ENCODE peak calls at places on chromosomes 16 and 17, in four cellular contexts. X is HCT116, E is H1, M is SK-N-SH. T is an unnamed sample.

GRCh38 chr16:12677472-12677871 is 126.2 kb downstream of the CPPED1 start:
- DNase-seq in X (no peak), E (no peak), M (no peak), T (no peak)

GRCh38 chr16:24054649-24055560 is 201.2 kb upstream of the CACNG3 start:
- DNase-seq in X (no peak), E (no peak), M (no peak), T (no peak)

GRCh38 chr17:6799738-6800137 is 23.7 kb downstream of the FBXO39 start:
- DNase-seq in X (no peak), E (no peak), M (no peak), T (no peak)

GRCh38 chr17:41975099-41976083 is 8.8 kb downstream of the CNP start:
- DNase-seq in X (no peak), E (no peak), M (no peak), T (no peak)

GRCh38 chr16:17497648-17498047 is 26.9 kb upstream of the XYLT1 start:
- DNase-seq in X (no peak), E (no peak), M (no peak), T (no peak)

GRCh38 chr16:49023095-49023494 is 258.5 kb downstream of the CBLN1 start:
- DNase-seq in X (peak; percentile 36), E (no peak), M (no peak), T (no peak)

GRCh38 chr16:8936421-8936820 is 27.3 kb downstream of the USP7 start:
- DNase-seq in X (peak; percentile 16), E (peak; percentile 39), M (peak; percentile 68), T (peak; percentile 70)

GRCh38 chr17:4448197-4448980 is 14.6 kb downstream of the SPNS3 start:
- DNase-seq in X (no peak), E (no peak), M (no peak), T (no peak)

GRCh38 chr17:39208893-39209292 is 8.8 kb downstream of the RPL19 start:
- DNase-seq in X (no peak), E (no peak), M (no peak), T (no peak)

GRCh38 chr17:79899584-79899983 is 60.3 kb upstream of the CBX4 start:
- DNase-seq in X (no peak), E (no peak), M (no peak), T (no peak)

GRCh38 chr17:334974-335481 is 17.6 kb downstream of the RPH3AL start:
- DNase-seq in X (no peak), E (no peak), M (no peak), T (no peak)

GRCh38 chr17:30942311-30943079 is 20.8 kb downstream of the ADAP2 start:
- DNase-seq in X (no peak), E (no peak), M (no peak), T (no peak)

GRCh38 chr17:56653877-56654276 is 60.4 kb downstream of the NOG start:
- DNase-seq in X (peak; percentile 63), E (no peak), M (peak; percentile 32), T (peak; percentile 38)

GRCh38 chr17:4220655-4221054 is 43.1 kb downstream of the ANKFY1 start:
- DNase-seq in X (no peak), E (no peak), M (no peak), T (no peak)

GRCh38 chr17:20896153-20896649 is 146.6 kb downstream of the USP22 start:
- DNase-seq in X (no peak), E (no peak), M (no peak), T (no peak)

GRCh38 chr17:42804918-42805367 is 6.3 kb downstream of the CNTD1 start:
- DNase-seq in X (no peak), E (no peak), M (no peak), T (peak; percentile 86)

GRCh38 chr16:69089091-69089912 is 16.2 kb upstream of the HAS3 start:
- DNase-seq in X (no peak), E (no peak), M (peak; percentile 64), T (peak; percentile 72)

GRCh38 chr17:21240375-21241055 is 12.7 kb downstream of the NATD1 start:
- DNase-seq in X (no peak), E (no peak), M (no peak), T (no peak)

GRCh38 chr17:39196820-39197331 is 593 bp downstream of the CACNB1 start:
- DNase-seq in X (no peak), E (no peak), M (peak; percentile 89), T (no peak)

GRCh38 chr17:46008591-46008990 is 9.5 kb downstream of the STH start:
- DNase-seq in X (no peak), E (no peak), M (no peak), T (no peak)

GRCh38 chr16:2364638-2365210 is 24.2 kb upstream of the ABCA3 start:
- DNase-seq in X (no peak), E (no peak), M (peak; percentile 63), T (no peak)

GRCh38 chr16:22161999-22162657 is at the start of gene SDR42E2:
- DNase-seq in X (no peak), E (peak; percentile 19), M (peak; percentile 83), T (no peak)

GRCh38 chr17:62627904-62628603 is 584 bp downstream of the MRC2 start:
- DNase-seq in X (no peak), E (no peak), M (peak; percentile 91), T (no peak)

GRCh38 chr17:76145231-76146052 is 4.4 kb upstream of the FOXJ1 start:
- DNase-seq in X (no peak), E (no peak), M (no peak), T (no peak)

GRCh38 chr17:13337171-13337570 is 264.6 kb downstream of the HS3ST3A1 start:
- DNase-seq in X (no peak), E (no peak), M (no peak), T (no peak)

GRCh38 chr16:30131869-30132475 is 9.0 kb upstream of the MAPK3 start:
- DNase-seq in X (no peak), E (no peak), M (no peak), T (no peak)

GRCh38 chr17:28878981-28879380 is 18.6 kb downstream of the FLOT2 start:
- DNase-seq in X (peak; percentile 67), E (peak; percentile 67), M (peak; percentile 52), T (peak; percentile 57)

GRCh38 chr16:16143038-16143763 is 80.1 kb downstream of the ABCC6 start:
- DNase-seq in X (no peak), E (no peak), M (no peak), T (peak; percentile 65)

GRCh38 chr17:7720125-7720524 is 2.6 kb downstream of the DNAH2 start:
- DNase-seq in X (no peak), E (no peak), M (no peak), T (no peak)

GRCh38 chr17:6028294-6028693 is 41.9 kb upstream of the WSCD1 start:
- DNase-seq in X (no peak), E (no peak), M (no peak), T (no peak)

GRCh38 chr16:4859900-4860255 is 12.6 kb downstream of the UBN1 start:
- DNase-seq in X (no peak), E (no peak), M (no peak), T (no peak)

GRCh38 chr16:81889896-81890634 is 111.0 kb downstream of the PLCG2 start:
- DNase-seq in X (peak; percentile 64), E (peak; percentile 25), M (peak; percentile 70), T (peak; percentile 70)

GRCh38 chr16:29990033-29990432 is 5.4 kb downstream of the HIRIP3 start:
- DNase-seq in X (no peak), E (no peak), M (no peak), T (no peak)

GRCh38 chr17:76414334-76415295 is 30.2 kb downstream of the SPHK1 start:
- DNase-seq in X (no peak), E (no peak), M (peak; percentile 94), T (no peak)

GRCh38 chr16:11093578-11094074 is 149.3 kb downstream of the CLEC16A start:
- DNase-seq in X (no peak), E (no peak), M (no peak), T (no peak)

GRCh38 chr16:30335598-30336474 is 19.3 kb downstream of the CD2BP2 start:
- DNase-seq in X (no peak), E (no peak), M (no peak), T (peak; percentile 96)

GRCh38 chr16:12391974-12392373 is 411.7 kb downstream of the CPPED1 start:
- DNase-seq in X (no peak), E (no peak), M (no peak), T (no peak)

GRCh38 chr16:87541004-87541881 is 48.4 kb upstream of the ZCCHC14 start:
- DNase-seq in X (no peak), E (no peak), M (peak; percentile 51), T (no peak)
- H3K4me3 ChIP-seq in X (no peak overlapping the region), E (no peak overlapping the region), M (no peak overlapping the region), T (no peak overlapping the region)

GRCh38 chr17:1658100-1658499 is 8.4 kb upstream of the RILP start:
- DNase-seq in X (no peak), E (no peak), M (no peak), T (no peak)
- TF ChIP-seq CTCF in X (no peak), E (no peak), M (no peak), T (no peak)

GRCh38 chr16:57530531-57531252 is 5.7 kb downstream of the CCDC102A start:
- DNase-seq in X (no peak), E (no peak), M (peak; percentile 10), T (no peak)

GRCh38 chr16:57531253-57531575 is 5.2 kb downstream of the CCDC102A start:
- DNase-seq in X (no peak), E (no peak), M (peak; percentile 5), T (no peak)

GRCh38 chr16:57528499-57529323 is 7.7 kb downstream of the CCDC102A start:
- DNase-seq in X (no peak), E (no peak), M (peak; percentile 29), T (no peak)

GRCh38 chr16:57529324-57530103 is 6.9 kb downstream of the CCDC102A start:
- DNase-seq in X (no peak), E (no peak), M (peak; percentile 14), T (no peak)

DNA sequence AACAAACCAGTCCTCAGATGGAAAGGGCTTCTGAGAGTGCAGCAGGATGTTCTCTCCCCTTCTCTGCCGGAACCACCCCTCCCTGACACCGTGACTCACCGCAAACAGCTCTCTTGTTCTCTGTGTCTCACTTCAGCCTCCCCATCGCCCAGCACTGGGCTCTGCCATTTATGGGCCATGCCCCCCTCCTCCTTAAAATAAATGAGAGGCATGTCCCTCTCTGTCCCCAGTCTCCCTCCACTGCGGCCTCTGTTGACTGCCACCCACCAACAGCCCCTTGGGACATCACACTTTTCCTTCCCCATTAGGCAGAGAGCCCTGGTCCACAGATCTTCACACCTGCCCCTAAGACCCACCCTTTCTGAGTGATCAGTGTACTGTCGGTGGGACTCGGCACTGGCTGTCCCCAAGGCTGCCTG is 6.3 kb downstream of the CCDC102A start:
- DNase-seq in X (no peak), E (no peak), M (peak; percentile 30), T (peak; percentile 59)
- TF ChIP-seq YY1 in X (no peak), E (no peak), M (no peak), T (no peak)

DNA sequence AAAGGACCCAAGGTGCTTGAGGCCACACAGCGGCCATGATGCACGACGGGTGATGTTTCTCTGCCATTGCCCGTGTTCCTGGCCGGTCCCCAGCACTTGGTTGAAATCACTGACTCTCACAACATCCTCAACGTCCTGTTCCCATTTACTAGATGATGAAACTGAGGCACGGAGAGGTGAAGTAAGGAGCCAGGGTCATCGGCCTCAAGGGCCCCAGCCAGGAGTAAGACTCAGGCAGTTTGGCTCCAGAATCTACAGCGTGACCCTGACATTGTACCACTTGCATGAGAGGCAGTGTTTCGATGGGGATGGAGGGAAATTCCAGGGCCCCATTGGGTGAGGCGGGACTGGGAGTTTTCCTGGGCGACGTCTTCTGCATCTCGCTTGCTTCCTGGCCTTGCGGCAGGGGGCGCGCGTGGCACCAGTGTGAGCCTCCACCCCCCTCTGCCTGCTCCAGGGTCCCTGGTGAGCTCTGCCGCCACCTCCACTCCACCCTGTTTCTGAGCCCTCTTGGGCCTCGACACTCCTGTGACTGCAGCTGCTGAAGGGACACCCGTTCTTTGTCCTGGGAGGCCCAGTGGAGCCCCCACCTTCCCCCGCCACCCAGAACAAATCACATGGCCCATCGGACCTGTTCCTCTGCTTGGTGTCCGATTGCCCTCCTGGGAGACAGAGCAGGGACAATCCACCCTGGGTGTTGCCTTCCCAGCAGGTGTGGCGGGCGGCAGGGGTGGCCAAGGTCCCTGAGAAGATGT is 133.0 kb upstream of the GSE1 start:
- DNase-seq in X (no peak), E (no peak), M (no peak), T (no peak)
- H3K4me3 ChIP-seq in X (no peak overlapping the region), E (no peak overlapping the region), M (no peak overlapping the region), T (no peak overlapping the region)